ENCODE peak calls at places on chromosomes 1 and 21, in nine cellular contexts. One of them, this sample, is unnamed.

GRCh38 chr1:58981392-58981791 is 197.5 kb upstream of the JUN start:
- DNase-seq in A549: no peak
- DNase-seq in NB4: no peak
- DNase-seq in heart left ventricle: no peak
- DNase-seq in HCT116: no peak
- DNase-seq in uterus: no peak
- DNase-seq in endothelial cell of umbilical vein: no peak
- DNase-seq in adrenal gland: no peak
- DNase-seq in body of pancreas: no peak
- DNase-seq in this sample: peak

GRCh38 chr1:3787347-3787710 is 9.0 kb downstream of the LRRC47 start:
- DNase-seq in A549: no peak
- DNase-seq in NB4: no peak
- DNase-seq in heart left ventricle: no peak
- DNase-seq in HCT116: no peak
- DNase-seq in uterus: no peak
- DNase-seq in endothelial cell of umbilical vein: no peak
- DNase-seq in adrenal gland: peak
- DNase-seq in body of pancreas: no peak
- DNase-seq in this sample: no peak

GRCh38 chr1:219752645-219753044 is 139.7 kb upstream of the ZC3H11B start:
- DNase-seq in A549: no peak
- DNase-seq in NB4: no peak
- DNase-seq in heart left ventricle: no peak
- DNase-seq in HCT116: no peak
- DNase-seq in uterus: no peak
- DNase-seq in endothelial cell of umbilical vein: no peak
- DNase-seq in adrenal gland: no peak
- DNase-seq in body of pancreas: no peak
- DNase-seq in this sample: no peak

GRCh38 chr1:246271516-246271915 is 235.6 kb downstream of the SMYD3 start:
- DNase-seq in A549: no peak
- DNase-seq in NB4: no peak
- DNase-seq in heart left ventricle: no peak
- DNase-seq in HCT116: no peak
- DNase-seq in uterus: no peak
- DNase-seq in endothelial cell of umbilical vein: no peak
- DNase-seq in adrenal gland: no peak
- DNase-seq in body of pancreas: no peak
- DNase-seq in this sample: no peak

GRCh38 chr1:96361961-96362360 is 359.6 kb upstream of the PTBP2 start:
- DNase-seq in A549: no peak
- DNase-seq in NB4: peak
- DNase-seq in heart left ventricle: no peak
- DNase-seq in HCT116: no peak
- DNase-seq in uterus: no peak
- DNase-seq in endothelial cell of umbilical vein: no peak
- DNase-seq in adrenal gland: no peak
- DNase-seq in body of pancreas: no peak
- DNase-seq in this sample: no peak

GRCh38 chr21:31416465-31416864 is 72.4 kb upstream of the TIAM1 start:
- DNase-seq in A549: no peak
- DNase-seq in NB4: no peak
- DNase-seq in heart left ventricle: no peak
- DNase-seq in HCT116: no peak
- DNase-seq in uterus: no peak
- DNase-seq in endothelial cell of umbilical vein: no peak
- DNase-seq in adrenal gland: no peak
- DNase-seq in body of pancreas: peak
- DNase-seq in this sample: no peak

GRCh38 chr1:86508583-86508969 is 38.3 kb upstream of the CLCA4 start:
- DNase-seq in A549: no peak
- DNase-seq in NB4: no peak
- DNase-seq in heart left ventricle: no peak
- DNase-seq in HCT116: no peak
- DNase-seq in uterus: no peak
- DNase-seq in endothelial cell of umbilical vein: no peak
- DNase-seq in adrenal gland: no peak
- DNase-seq in body of pancreas: no peak
- DNase-seq in this sample: no peak

GRCh38 chr1:209748620-209749019 is 7.2 kb upstream of the TRAF3IP3 start:
- DNase-seq in A549: no peak
- DNase-seq in NB4: peak
- DNase-seq in heart left ventricle: no peak
- DNase-seq in HCT116: no peak
- DNase-seq in uterus: no peak
- DNase-seq in endothelial cell of umbilical vein: no peak
- DNase-seq in adrenal gland: no peak
- DNase-seq in body of pancreas: no peak
- DNase-seq in this sample: no peak

GRCh38 chr21:33042812-33043211 is 17.1 kb downstream of the OLIG2 start:
- DNase-seq in A549: peak
- DNase-seq in NB4: no peak
- DNase-seq in heart left ventricle: no peak
- DNase-seq in HCT116: peak
- DNase-seq in uterus: no peak
- DNase-seq in endothelial cell of umbilical vein: peak
- DNase-seq in adrenal gland: no peak
- DNase-seq in body of pancreas: no peak
- DNase-seq in this sample: no peak

DNA sequence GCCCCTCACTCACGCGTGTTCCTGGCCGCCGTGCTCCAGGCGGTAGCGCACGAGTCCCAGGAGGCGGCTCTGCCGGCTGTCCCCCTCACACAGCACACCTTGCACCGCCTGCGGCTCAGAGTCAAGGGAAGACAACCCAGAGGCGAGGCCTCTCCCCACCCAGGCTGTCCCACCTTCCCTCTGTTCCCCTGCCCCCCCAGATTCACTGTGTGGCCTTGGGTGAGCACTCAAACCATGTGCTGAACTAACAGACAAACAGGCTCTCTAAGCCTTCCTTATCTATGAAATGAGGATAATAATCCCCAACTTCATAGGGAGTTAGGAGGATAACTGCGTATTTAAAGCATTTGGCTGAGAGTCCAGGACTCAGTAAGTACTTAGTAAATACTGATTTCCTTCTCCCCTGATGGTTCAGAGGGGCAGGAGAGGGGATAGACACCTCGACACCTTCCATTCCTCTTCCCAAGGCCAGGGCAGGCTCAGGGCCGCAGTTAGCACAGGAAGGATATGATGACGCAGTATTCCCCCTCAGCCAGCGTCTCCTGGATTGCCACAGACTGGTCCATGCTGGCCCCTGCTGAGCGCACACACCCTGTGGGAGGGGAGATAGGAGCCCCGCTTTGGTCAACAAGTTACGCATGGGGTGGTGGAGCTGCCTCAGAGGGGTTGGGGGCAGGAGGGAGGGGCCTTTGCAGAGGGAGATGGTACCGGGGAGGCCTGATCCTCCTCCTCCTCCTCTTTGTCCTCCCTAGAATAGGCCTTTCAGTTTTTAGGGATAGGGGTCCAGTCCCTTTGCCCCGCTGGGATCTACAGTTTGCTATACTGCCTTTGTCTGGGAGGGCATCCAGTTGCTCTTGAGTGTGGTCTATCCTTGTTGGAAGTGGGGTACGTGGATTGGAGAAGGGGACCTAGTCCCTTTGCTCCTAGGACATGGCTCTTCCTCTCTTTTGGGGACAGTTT is 830 bp downstream of the INPP5B start:
- DNase-seq in A549: peak
- DNase-seq in NB4: peak
- DNase-seq in heart left ventricle: peak
- DNase-seq in HCT116: no peak
- DNase-seq in uterus: peak
- DNase-seq in endothelial cell of umbilical vein: peak
- DNase-seq in adrenal gland: peak
- DNase-seq in body of pancreas: peak
- DNase-seq in this sample: no peak
- TF ChIP-seq POLR2A in A549: no peak
- TF ChIP-seq POLR2A in NB4: no peak
- TF ChIP-seq POLR2A in heart left ventricle: no peak
- TF ChIP-seq POLR2A in HCT116: no peak
- TF ChIP-seq POLR2A in uterus: no peak
- TF ChIP-seq POLR2A in endothelial cell of umbilical vein: peak
- TF ChIP-seq POLR2A in adrenal gland: no peak
- TF ChIP-seq POLR2A in body of pancreas: no peak
- TF ChIP-seq POLR2A in this sample: no peak

GRCh38 chr21:37223804-37224345 is 43.3 kb downstream of the VPS26C start:
- DNase-seq in A549: no peak
- DNase-seq in NB4: no peak
- DNase-seq in heart left ventricle: no peak
- DNase-seq in HCT116: no peak
- DNase-seq in uterus: no peak
- DNase-seq in endothelial cell of umbilical vein: no peak
- DNase-seq in adrenal gland: no peak
- DNase-seq in body of pancreas: no peak
- DNase-seq in this sample: no peak

GRCh38 chr21:37219766-37220432 is 47.2 kb downstream of the VPS26C start:
- DNase-seq in A549: peak
- DNase-seq in NB4: peak
- DNase-seq in heart left ventricle: no peak
- DNase-seq in HCT116: no peak
- DNase-seq in uterus: no peak
- DNase-seq in endothelial cell of umbilical vein: no peak
- DNase-seq in adrenal gland: no peak
- DNase-seq in body of pancreas: no peak
- DNase-seq in this sample: no peak

GRCh38 chr21:37220981-37221664 is 46.0 kb downstream of the VPS26C start:
- DNase-seq in A549: peak
- DNase-seq in NB4: peak
- DNase-seq in heart left ventricle: peak
- DNase-seq in HCT116: peak
- DNase-seq in uterus: peak
- DNase-seq in endothelial cell of umbilical vein: peak
- DNase-seq in adrenal gland: peak
- DNase-seq in body of pancreas: peak
- DNase-seq in this sample: peak

GRCh38 chr21:37224861-37225260 is 42.3 kb downstream of the VPS26C start:
- DNase-seq in A549: no peak
- DNase-seq in NB4: no peak
- DNase-seq in heart left ventricle: no peak
- DNase-seq in HCT116: no peak
- DNase-seq in uterus: no peak
- DNase-seq in endothelial cell of umbilical vein: no peak
- DNase-seq in adrenal gland: no peak
- DNase-seq in body of pancreas: no peak
- DNase-seq in this sample: no peak

DNA sequence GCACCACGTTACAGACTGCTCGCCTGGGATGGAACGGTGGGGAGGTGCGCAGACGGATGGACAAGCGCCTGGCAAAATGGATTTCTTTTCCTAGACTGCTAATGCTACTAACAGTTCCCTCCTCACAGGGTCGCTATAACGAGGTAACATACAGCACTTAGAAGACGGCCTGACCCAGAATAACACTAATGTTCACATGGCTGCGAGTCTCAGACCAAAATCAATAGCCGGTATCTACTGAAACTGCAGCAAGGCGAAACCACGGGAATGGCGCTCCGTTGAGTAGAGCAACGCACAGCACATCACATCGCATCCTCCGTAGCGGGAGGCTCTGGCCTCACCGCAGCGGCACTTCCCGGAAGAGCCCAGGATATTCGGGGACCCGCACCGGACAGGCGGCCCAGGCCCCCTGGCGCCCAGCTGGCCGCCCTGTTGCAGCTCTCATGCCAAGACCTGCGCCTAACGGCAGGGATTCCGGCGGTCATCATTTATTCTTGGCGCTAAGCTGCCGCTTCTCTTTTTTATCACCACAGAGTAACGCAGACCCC is 46.6 kb downstream of the VPS26C start:
- DNase-seq in A549: peak
- DNase-seq in NB4: peak
- DNase-seq in heart left ventricle: no peak
- DNase-seq in HCT116: no peak
- DNase-seq in uterus: no peak
- DNase-seq in endothelial cell of umbilical vein: peak
- DNase-seq in adrenal gland: no peak
- DNase-seq in body of pancreas: peak
- DNase-seq in this sample: no peak
- H3K4me3 ChIP-seq in A549: peak
- H3K4me3 ChIP-seq in NB4: peak
- H3K4me3 ChIP-seq in heart left ventricle: peak
- H3K4me3 ChIP-seq in HCT116: no peak
- H3K4me3 ChIP-seq in uterus: peak
- H3K4me3 ChIP-seq in endothelial cell of umbilical vein: peak
- H3K4me3 ChIP-seq in adrenal gland: peak
- H3K4me3 ChIP-seq in body of pancreas: no peak
- H3K4me3 ChIP-seq in this sample: peak

GRCh38 chr1:160973491-160973890 is 18.9 kb upstream of the ITLN2 start:
- DNase-seq in A549: no peak
- DNase-seq in NB4: no peak
- DNase-seq in heart left ventricle: no peak
- DNase-seq in HCT116: no peak
- DNase-seq in uterus: no peak
- DNase-seq in endothelial cell of umbilical vein: no peak
- DNase-seq in adrenal gland: no peak
- DNase-seq in body of pancreas: no peak
- DNase-seq in this sample: no peak

GRCh38 chr1:160975026-160975425 is 20.4 kb upstream of the ITLN2 start:
- DNase-seq in A549: no peak
- DNase-seq in NB4: no peak
- DNase-seq in heart left ventricle: no peak
- DNase-seq in HCT116: no peak
- DNase-seq in uterus: no peak
- DNase-seq in endothelial cell of umbilical vein: no peak
- DNase-seq in adrenal gland: no peak
- DNase-seq in body of pancreas: no peak
- DNase-seq in this sample: no peak

GRCh38 chr1:160978510-160978927 is 23.9 kb upstream of the ITLN2 start:
- DNase-seq in A549: peak
- DNase-seq in NB4: no peak
- DNase-seq in heart left ventricle: no peak
- DNase-seq in HCT116: no peak
- DNase-seq in uterus: no peak
- DNase-seq in endothelial cell of umbilical vein: no peak
- DNase-seq in adrenal gland: peak
- DNase-seq in body of pancreas: peak
- DNase-seq in this sample: no peak

GRCh38 chr1:160971618-160972056 is 17.0 kb upstream of the ITLN2 start:
- DNase-seq in A549: no peak
- DNase-seq in NB4: peak
- DNase-seq in heart left ventricle: no peak
- DNase-seq in HCT116: no peak
- DNase-seq in uterus: no peak
- DNase-seq in endothelial cell of umbilical vein: no peak
- DNase-seq in adrenal gland: no peak
- DNase-seq in body of pancreas: no peak
- DNase-seq in this sample: no peak

GRCh38 chr1:160972939-160973338 is 18.3 kb upstream of the ITLN2 start:
- DNase-seq in A549: no peak
- DNase-seq in NB4: no peak
- DNase-seq in heart left ventricle: no peak
- DNase-seq in HCT116: no peak
- DNase-seq in uterus: no peak
- DNase-seq in endothelial cell of umbilical vein: no peak
- DNase-seq in adrenal gland: no peak
- DNase-seq in body of pancreas: no peak
- DNase-seq in this sample: no peak
- TF ChIP-seq POLR2A in A549: no peak
- TF ChIP-seq POLR2A in NB4: no peak
- TF ChIP-seq POLR2A in heart left ventricle: no peak
- TF ChIP-seq POLR2A in HCT116: no peak
- TF ChIP-seq POLR2A in uterus: no peak
- TF ChIP-seq POLR2A in endothelial cell of umbilical vein: no peak
- TF ChIP-seq POLR2A in adrenal gland: no peak
- TF ChIP-seq POLR2A in body of pancreas: no peak
- TF ChIP-seq POLR2A in this sample: no peak

GRCh38 chr1:65872258-65872657 is 79.6 kb downstream of the PDE4B start:
- DNase-seq in A549: no peak
- DNase-seq in NB4: no peak
- DNase-seq in heart left ventricle: no peak
- DNase-seq in HCT116: no peak
- DNase-seq in uterus: no peak
- DNase-seq in endothelial cell of umbilical vein: no peak
- DNase-seq in adrenal gland: no peak
- DNase-seq in body of pancreas: no peak
- DNase-seq in this sample: no peak
- H3K4me3 ChIP-seq in A549: no peak
- H3K4me3 ChIP-seq in NB4: no peak
- H3K4me3 ChIP-seq in heart left ventricle: no peak
- H3K4me3 ChIP-seq in HCT116: no peak
- H3K4me3 ChIP-seq in uterus: no peak
- H3K4me3 ChIP-seq in endothelial cell of umbilical vein: no peak
- H3K4me3 ChIP-seq in adrenal gland: no peak
- H3K4me3 ChIP-seq in body of pancreas: no peak
- H3K4me3 ChIP-seq in this sample: no peak